ENCODE peak calls at places on chromosomes 7 and 10, in seven cellular contexts. B, J, F, W, V, A and Z are unnamed samples.

GRCh38 chr10:69801094-69801433 is 642 bp upstream of the COL13A1 start:
- DNase-seq in J (no peak), F (peak; percentile 80), B (no peak), A (peak; percentile 66), V (peak; percentile 49), W (no peak), Z (no peak)

GRCh38 chr10:3224241-3224640 is 51.7 kb upstream of the PITRM1 start:
- DNase-seq in J (no peak), W (no peak), B (no peak), V (no peak), A (no peak), F (no peak), Z (no peak)

GRCh38 chr10:44979281-44980181 is 922 bp upstream of the DEPP1 start:
- DNase-seq in V (no peak), J (no peak), F (peak; percentile 50), W (no peak), B (no peak), A (no peak), Z (no peak)

GRCh38 chr7:68684246-68684850 is 913.9 kb upstream of the AUTS2 start:
- DNase-seq in W (no peak), B (no peak), F (no peak), A (no peak), V (no peak), J (no peak), Z (no peak)

GRCh38 chr10:100767428-100767779 is 22.0 kb downstream of the PAX2 start:
- DNase-seq in W (no peak), V (no peak), F (no peak), J (no peak), A (no peak), B (no peak), Z (no peak)

GRCh38 chr7:124250297-124251034 is 217.6 kb upstream of the TMEM229A start:
- DNase-seq in A (no peak), V (no peak), J (no peak), W (no peak), F (no peak), B (no peak), Z (no peak)

GRCh38 chr10:30918651-30919050 is 113.0 kb downstream of the ZNF438 start:
- DNase-seq in V (no peak), J (no peak), A (no peak), B (no peak), W (no peak), F (no peak), Z (no peak)

GRCh38 chr10:2828741-2829140 is 238.6 kb upstream of the PFKP start:
- DNase-seq in J (no peak), B (no peak), W (no peak), V (no peak), F (no peak), A (no peak), Z (no peak)

GRCh38 chr10:3856593-3856992 is 71.6 kb upstream of the KLF6 start:
- DNase-seq in F (no peak), J (no peak), A (no peak), B (no peak), W (no peak), V (no peak), Z (no peak)

GRCh38 chr7:68726386-68726785 is 871.9 kb upstream of the AUTS2 start:
- DNase-seq in A (peak; percentile 78), F (no peak), J (no peak), W (no peak), V (no peak), B (no peak), Z (no peak)

GRCh38 chr10:47253651-47254375 is 46.2 kb upstream of the GDF10 start:
- DNase-seq in A (peak; percentile 54), F (peak; percentile 86), W (peak; percentile 3), V (peak; percentile 63), B (no peak), J (no peak), Z (no peak)

GRCh38 chr10:132765435-132765834 is 20.5 kb downstream of the NKX6-2 start:
- DNase-seq in V (no peak), W (no peak), A (no peak), J (no peak), F (no peak), B (no peak), Z (no peak)
- H3K9me3 ChIP-seq in V (peaks cover 4% of the 10 kb centered on the region), W (peaks cover 44% of the 10 kb centered on the region), A (no peaks in the 10 kb centered on the region), J (no peaks in the 10 kb centered on the region), F (no peaks in the 10 kb centered on the region), B (no peaks in the 10 kb centered on the region), Z (no peaks in the 10 kb centered on the region)

GRCh38 chr10:18561861-18562551 is 89.4 kb downstream of the NSUN6 start:
- DNase-seq in W (no peak), A (no peak), B (no peak), V (no peak), F (no peak), J (no peak), Z (no peak)

GRCh38 chr10:18557960-18558359 is 93.4 kb downstream of the NSUN6 start:
- DNase-seq in A (no peak), W (no peak), F (no peak), B (no peak), V (no peak), J (no peak), Z (no peak)

GRCh38 chr10:18566177-18566576 is 85.2 kb downstream of the NSUN6 start:
- DNase-seq in V (no peak), W (no peak), J (no peak), A (no peak), F (no peak), B (no peak), Z (no peak)

GRCh38 chr10:18567343-18567856 is 84.0 kb downstream of the NSUN6 start:
- DNase-seq in B (no peak), F (no peak), J (no peak), V (no peak), W (no peak), A (no peak), Z (no peak)

DNA sequence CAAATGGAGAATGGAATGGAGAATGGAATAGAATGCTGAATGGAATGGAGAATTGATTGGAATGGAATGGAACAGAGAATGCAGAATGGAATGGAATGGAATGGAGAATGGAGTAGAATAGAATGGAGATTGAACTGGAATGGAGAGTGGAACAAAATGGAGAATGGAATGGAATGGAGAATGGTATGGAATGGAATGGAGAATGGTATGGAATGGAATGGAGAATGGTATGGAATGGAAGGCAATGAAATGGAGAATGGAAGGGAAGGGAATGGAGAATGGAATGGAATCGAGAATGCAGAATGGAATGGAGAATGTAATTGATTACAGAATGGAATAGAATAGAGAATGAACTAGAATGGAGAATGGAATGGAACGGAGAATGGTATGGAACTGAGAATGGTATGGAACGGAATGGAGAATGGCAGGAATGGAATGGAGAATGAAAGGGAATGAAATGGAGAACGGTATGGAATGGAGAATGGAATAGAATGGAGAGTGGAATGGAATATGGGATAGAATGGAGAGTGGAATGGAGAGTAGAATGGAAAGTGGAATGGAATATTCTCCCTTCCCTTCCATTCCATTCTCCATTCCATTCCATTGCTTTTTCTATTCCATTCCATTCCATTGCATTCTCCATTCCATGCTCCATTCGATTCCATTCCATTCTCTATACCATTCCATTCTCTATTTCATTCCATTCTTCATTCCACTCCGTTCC is 88.2 kb downstream of the NSUN6 start:
- DNase-seq in A (no peak), B (no peak), V (no peak), W (no peak), F (no peak), J (no peak), Z (no peak)
- H3K9me3 ChIP-seq in A (no peaks in the 10 kb centered on the region), B (no peaks in the 10 kb centered on the region), V (peaks cover 80% of the 10 kb centered on the region), W (peaks cover 32% of the 10 kb centered on the region), F (no peaks in the 10 kb centered on the region), J (no peaks in the 10 kb centered on the region), Z (peaks cover 15% of the 10 kb centered on the region)

DNA sequence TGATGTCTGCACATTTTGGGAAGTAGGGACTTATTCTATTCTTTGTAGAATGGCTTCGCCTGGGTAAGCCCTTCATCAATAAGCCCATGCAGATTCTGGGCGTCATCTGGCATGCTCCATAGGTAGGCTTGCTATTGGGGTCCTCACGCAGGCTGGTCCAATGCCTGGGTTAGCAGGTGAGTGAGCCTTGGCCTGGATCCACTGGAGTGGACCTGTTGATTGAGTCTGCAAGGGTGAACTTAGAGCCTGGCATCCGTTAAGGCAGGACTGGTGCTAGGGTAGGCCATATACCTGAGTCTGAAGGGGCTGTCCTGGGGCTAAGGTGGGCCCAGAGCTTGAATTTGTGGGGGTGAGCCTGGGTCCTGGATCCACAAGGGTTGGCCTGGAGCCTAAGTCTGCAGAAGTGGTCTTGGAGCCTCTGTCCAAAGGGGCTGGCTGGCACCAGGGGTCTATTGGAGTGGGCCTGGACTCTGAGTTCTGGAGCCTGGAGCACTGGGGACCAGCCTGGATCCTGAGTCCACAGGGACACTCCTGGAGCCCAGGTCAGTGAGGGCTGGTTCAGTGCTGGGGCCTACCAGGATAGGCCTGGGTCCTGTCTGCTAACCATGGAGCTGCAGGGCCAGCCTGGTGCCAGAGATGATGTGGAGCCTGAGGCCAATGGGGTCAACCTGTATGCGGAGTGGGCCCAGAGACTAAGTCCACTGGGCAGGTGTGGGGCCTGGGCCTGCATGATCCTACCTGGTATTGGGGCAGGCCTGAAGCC is 297.7 kb downstream of the PTPRN2 start:
- DNase-seq in V (no peak), W (no peak), A (peak; percentile 41), J (no peak), B (no peak), F (no peak), Z (no peak)
- H3K9me3 ChIP-seq in V (peaks cover 59% of the 10 kb centered on the region), W (peaks cover 44% of the 10 kb centered on the region), A (peaks cover 4% of the 10 kb centered on the region), J (peaks cover 15% of the 10 kb centered on the region), B (peaks cover 9% of the 10 kb centered on the region), F (peaks cover 3% of the 10 kb centered on the region), Z (no peaks in the 10 kb centered on the region)

DNA sequence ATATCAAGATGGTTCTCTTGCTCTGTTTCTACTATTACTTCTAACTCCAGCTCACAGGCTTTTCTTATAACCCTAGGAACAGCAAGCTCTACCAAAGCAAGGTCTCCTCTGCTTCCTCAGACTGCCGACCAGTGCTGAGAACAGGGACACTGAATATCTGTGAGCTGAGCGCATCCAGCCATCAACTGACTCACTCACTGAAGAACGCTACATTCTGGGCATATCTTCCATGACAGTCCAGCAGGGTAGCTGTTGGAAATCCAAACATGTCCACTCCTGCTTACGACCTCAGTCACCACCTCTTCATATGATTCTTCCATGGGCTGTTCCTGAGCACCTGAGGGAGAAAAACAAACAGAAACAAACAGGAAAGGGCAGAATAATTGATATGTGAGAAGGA is 2.8 kb downstream of the ZNF32 start:
- DNase-seq in B (no peak), A (no peak), V (no peak), F (no peak), J (no peak), W (no peak), Z (no peak)
- H3K9me3 ChIP-seq in B (peaks cover 54% of the 10 kb centered on the region), A (peaks cover 7% of the 10 kb centered on the region), V (peaks cover 62% of the 10 kb centered on the region), F (peaks cover 16% of the 10 kb centered on the region), J (peaks cover 59% of the 10 kb centered on the region), W (peaks cover 40% of the 10 kb centered on the region), Z (peaks cover 41% of the 10 kb centered on the region)

GRCh38 chr10:131271195-131271880 is 40.2 kb downstream of the TCERG1L start:
- DNase-seq in V (no peak), F (no peak), B (no peak), W (no peak), J (no peak), A (peak; percentile 35), Z (no peak)
- H3K9me3 ChIP-seq in V (peaks cover 9% of the 10 kb centered on the region), F (no peaks in the 10 kb centered on the region), B (no peaks in the 10 kb centered on the region), W (peaks cover 87% of the 10 kb centered on the region), J (no peaks in the 10 kb centered on the region), A (no peaks in the 10 kb centered on the region), Z (no peaks in the 10 kb centered on the region)

DNA sequence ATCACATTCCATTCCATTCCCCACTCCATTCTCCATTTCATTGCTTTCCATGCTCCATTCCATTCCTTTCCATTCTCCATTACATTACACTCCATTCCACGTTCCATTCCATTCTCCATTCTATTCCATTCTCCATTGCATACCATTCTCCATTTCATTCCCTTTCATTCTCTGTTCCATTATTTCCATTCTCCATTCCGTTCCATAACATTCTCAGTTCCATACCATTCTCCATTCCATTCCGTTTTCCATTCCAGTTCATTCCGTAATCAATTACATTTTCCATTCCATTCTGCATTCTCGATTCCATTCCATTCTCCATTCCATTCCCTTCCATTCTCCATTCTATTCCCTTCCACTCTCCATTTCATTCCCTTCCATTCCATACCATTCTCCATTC is 86.4 kb downstream of the NSUN6 start:
- DNase-seq in V (no peak), F (no peak), A (no peak), B (no peak), W (no peak), J (no peak), Z (no peak)
- H3K9me3 ChIP-seq in V (peaks cover 69% of the 10 kb centered on the region), F (no peaks in the 10 kb centered on the region), A (no peaks in the 10 kb centered on the region), B (no peaks in the 10 kb centered on the region), W (peaks cover 25% of the 10 kb centered on the region), J (no peaks in the 10 kb centered on the region), Z (peaks cover 15% of the 10 kb centered on the region)